ENCODE peak calls at places on chromosomes 12 and 14, in five cellular contexts. N is IMR-90, T is HepG2, U is mucosa of descending colon, D is left ventricle myocardium inferior. W is an unnamed sample. For H3K4me1, the result is how much of the 10 kb centered on the place peaks cover.

GRCh38 chr14:95818581-95818980 is 58.1 kb upstream of the TUNAR start:
- DNase-seq in N (no peak), D (no peak), U (no peak), T (no peak), W (no peak)

GRCh38 chr12:54383041-54383609 is 1.4 kb downstream of the ZNF385A start:
- DNase-seq in D (no peak), T (no peak), N (peak), U (no peak), W (no peak)

GRCh38 chr14:59482471-59483331 is 1.5 kb downstream of the L3HYPDH start:
- DNase-seq in N (peak), D (no peak), T (peak), U (no peak), W (peak)

GRCh38 chr14:96166475-96167223 is 38.0 kb upstream of the BDKRB2 start:
- DNase-seq in U (no peak), T (no peak), N (peak), D (no peak), W (peak)

GRCh38 chr14:36619853-36620252 is 37.4 kb upstream of the NKX2-8 start:
- DNase-seq in N (no peak), T (no peak), U (no peak), D (no peak), W (no peak)

GRCh38 chr12:70154087-70154486 is 89.1 kb upstream of the CNOT2 start:
- DNase-seq in U (no peak), T (no peak), N (no peak), D (no peak), W (no peak)

GRCh38 chr12:96399081-96399918 is 939 bp downstream of the CDK17 start:
- DNase-seq in T (peak), N (peak), U (peak), D (peak), W (peak)

GRCh38 chr12:4434299-4434698 is 11.3 kb downstream of the FGF6 start:
- DNase-seq in D (no peak), T (no peak), N (no peak), U (no peak), W (no peak)

GRCh38 chr12:82019533-82019932 is 260.4 kb upstream of the PPFIA2 start:
- DNase-seq in D (no peak), N (no peak), U (no peak), T (no peak), W (no peak)

DNA sequence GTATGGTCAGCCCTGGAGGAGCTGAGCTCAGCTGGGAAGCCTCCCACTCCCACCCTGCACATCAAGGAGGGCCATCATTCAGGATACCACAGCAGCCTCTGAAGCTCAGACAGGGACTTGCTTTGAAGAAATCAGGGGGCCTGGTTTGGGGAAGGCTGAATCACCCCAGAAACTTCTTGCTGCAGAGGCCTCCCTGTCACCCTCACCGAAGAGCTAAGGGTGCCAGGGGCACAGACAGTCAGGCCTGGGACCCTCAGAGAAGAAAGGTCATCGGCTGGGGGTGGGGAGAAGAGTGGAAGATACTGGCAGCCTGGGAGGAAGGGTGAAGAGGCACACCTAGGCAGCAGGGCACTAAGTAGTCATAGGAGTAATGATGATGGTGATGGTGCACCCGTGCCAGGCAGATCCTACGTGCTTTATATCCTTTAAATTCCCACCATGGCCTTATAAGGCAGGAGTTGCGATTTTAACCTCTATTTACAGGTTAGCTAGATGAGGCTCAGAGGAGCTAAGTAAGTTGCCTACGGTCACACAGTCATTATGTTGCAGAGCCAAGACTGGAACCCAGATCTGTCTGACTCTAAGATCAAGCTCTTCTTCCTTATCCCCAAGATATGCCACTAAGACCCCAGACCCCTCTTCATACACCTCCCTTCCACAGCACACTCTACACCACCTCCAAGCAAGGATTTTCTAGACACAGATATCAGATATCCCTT is 28.5 kb upstream of the PNMA1 start:
- DNase-seq in T (no peak), N (no peak), U (no peak), D (no peak), W (no peak)
- H3K4me1 ChIP-seq in T (half or more), N (half or more), U (half or more), D (half or more), W (half or more)

GRCh38 chr14:101835166-101835557 is 73.7 kb downstream of the PPP2R5C start:
- DNase-seq in D (no peak), T (no peak), N (peak), U (no peak), W (no peak)
- H3K4me1 ChIP-seq in D (half or more), T (under half), N (under half), U (under half), W (under half)

DNA sequence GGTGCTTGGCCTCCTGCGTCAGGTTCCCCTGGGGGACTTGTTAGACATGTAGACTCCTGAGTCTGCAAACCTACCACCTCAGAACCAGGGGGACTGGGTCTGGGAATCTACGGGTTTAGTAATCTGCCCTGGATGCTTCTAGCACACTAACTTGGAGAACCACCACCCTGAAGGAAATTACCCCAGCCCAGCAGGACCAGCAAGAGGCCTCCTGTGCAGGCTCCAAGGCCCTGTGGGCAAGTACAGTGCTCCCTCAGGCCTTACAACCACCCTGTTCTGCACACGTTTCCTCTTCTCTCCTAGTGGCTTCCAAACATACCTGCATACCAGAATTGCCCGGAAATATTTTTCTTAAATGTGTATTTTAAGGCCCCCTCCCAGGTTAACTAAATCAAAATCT is 423.0 kb downstream of the FUT8 start:
- DNase-seq in U (no peak), D (no peak), N (no peak), T (no peak), W (no peak)
- H3K4me1 ChIP-seq in U (under half), D (under half), N (under half), T (under half), W (under half)

GRCh38 chr12:72191761-72192160 is 80.4 kb upstream of the TRHDE start:
- DNase-seq in U (no peak), D (no peak), N (no peak), T (no peak), W (no peak)
- H3K4me1 ChIP-seq in U (under half), D (under half), N (under half), T (under half), W (under half)

GRCh38 chr14:105410642-105411016 is 9.0 kb upstream of the MTA1 start:
- DNase-seq in N (no peak), D (no peak), T (no peak), U (no peak), W (peak)
- H3K4me1 ChIP-seq in N (under half), D (under half), T (under half), U (under half), W (under half)

GRCh38 chr14:99527026-99527425 is 45.8 kb downstream of the CCNK start:
- DNase-seq in N (no peak), U (no peak), D (no peak), T (no peak), W (no peak)
- H3K4me1 ChIP-seq in N (under half), U (under half), D (half or more), T (under half), W (under half)

DNA sequence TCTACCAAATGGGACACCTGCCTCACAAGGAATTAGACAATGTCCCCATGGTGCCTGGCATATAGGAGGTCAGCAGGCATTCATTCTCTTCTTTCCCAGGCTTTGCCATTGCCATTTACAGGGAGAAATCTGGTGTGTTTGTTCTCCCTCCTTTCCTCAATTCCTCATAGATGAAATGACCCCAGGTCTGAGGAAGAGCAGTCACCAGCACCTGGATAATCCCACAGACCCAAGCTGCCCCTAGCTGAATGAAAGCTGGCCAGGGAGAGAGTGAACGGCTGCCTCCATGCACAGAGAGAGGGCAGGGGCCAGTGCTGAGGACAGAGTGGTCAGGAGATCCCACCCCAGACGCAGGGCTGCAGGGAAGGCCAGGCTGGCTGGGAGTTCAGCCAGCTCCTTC is 1.8 kb upstream of the KRT4 start:
- DNase-seq in U (no peak), D (no peak), N (no peak), T (no peak), W (no peak)
- H3K4me1 ChIP-seq in U (under half), D (under half), N (under half), T (under half), W (under half)

GRCh38 chr14:89304972-89305703 is 111.9 kb downstream of the FOXN3 start:
- DNase-seq in U (no peak), D (no peak), N (peak), T (no peak), W (no peak)
- H3K4me1 ChIP-seq in U (under half), D (half or more), N (under half), T (under half), W (under half)

DNA sequence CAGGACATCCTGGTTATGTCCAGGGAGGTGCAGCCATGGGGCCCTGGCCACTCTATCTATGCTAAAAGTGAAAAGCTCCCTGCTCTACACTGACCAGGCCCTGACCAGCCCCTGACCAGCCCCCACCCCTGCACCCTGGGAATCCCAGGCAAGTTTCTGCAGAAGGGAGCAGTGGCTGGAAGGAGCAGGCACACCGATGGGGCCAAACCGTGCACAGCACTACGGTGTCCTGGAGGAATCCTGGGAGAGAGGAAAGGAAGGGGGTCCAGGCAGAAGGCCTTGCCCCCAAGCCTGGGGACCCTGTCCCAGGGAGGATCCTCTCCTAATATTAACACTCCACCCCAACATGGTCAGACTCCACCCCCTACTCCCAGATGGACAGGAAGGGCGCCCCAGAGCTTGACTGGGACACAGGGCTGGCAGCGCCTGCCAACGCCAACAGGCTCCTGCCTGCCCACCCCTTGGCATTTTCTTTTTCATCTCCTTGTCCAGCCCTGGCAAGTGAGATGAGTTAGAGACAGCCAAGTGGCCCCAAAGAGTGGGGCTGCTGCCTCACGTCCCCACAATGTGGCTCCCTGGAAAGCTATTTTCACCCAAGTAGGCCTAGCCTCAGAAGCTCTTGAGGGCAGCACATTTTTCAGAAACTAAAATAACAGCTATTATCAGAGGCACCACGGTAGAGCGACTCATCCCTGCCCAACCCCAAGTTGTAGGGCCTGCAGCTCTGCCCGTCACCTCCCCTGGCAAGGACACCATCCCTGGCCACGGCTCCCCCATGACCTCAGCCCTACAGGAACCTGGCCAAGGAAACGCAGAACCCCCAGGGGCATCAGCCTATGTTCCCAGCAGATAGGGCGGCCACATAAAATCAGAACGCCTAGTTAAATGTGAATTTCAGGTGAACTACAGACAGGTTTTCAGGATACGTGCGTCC is 82.6 kb downstream of the SCARB1 start:
- DNase-seq in D (no peak), U (no peak), N (no peak), T (no peak), W (no peak)
- H3K4me1 ChIP-seq in D (under half), U (under half), N (under half), T (under half), W (under half)

GRCh38 chr12:53217049-53217929 is 10.2 kb upstream of the ITGB7 start:
- DNase-seq in T (no peak), D (peak), N (no peak), U (peak), W (no peak)
- H3K4me1 ChIP-seq in T (under half), D (half or more), N (under half), U (under half), W (under half)